ENCODE peak calls at places on chromosomes 2 and 18, in four cellular contexts. H is HEK293T; K is activated CD8-positive, alpha-beta memory T cell treated with anti-CD3 and anti-CD28 coated beads, Interleukin-2, amount 50 U/mL, for 4 hours; A is activated CD4-positive, alpha-beta T cell treated with anti-CD3 and anti-CD28 coated beads, Interleukin-2, amount 10 ng/mL, durations not matched to agents 7 days and 5 days. W is an unnamed sample.

GRCh38 chr2:84839851-84840250 is 41.0 kb downstream of the TRABD2A start:
- DNase-seq in H (no peak), K (peak), A (no peak), W (no peak)

GRCh38 chr2:118989481-118989880 is 47.5 kb downstream of the MARCO start:
- DNase-seq in H (no peak), K (no peak), A (no peak), W (no peak)

GRCh38 chr2:39990335-39990734 is 211.3 kb upstream of the THUMPD2 start:
- DNase-seq in H (no peak), K (no peak), A (no peak), W (no peak)

GRCh38 chr2:165440367-165440766 is 29.1 kb upstream of the CSRNP3 start:
- DNase-seq in H (no peak), K (no peak), A (no peak), W (no peak)

GRCh38 chr2:71513721-71514120 is 60.4 kb downstream of the DYSF start:
- DNase-seq in H (no peak), K (no peak), A (no peak), W (no peak)

GRCh38 chr2:158953454-158953853 is 15.0 kb upstream of the TANC1 start:
- DNase-seq in H (no peak), K (no peak), A (no peak), W (no peak)

GRCh38 chr2:75790121-75790520 is 79.4 kb upstream of the GCFC2 start:
- DNase-seq in H (no peak), K (no peak), A (no peak), W (no peak)

GRCh38 chr18:47931707-47932103 is 1.2 kb upstream of the SMAD2 start:
- DNase-seq in H (peak), K (peak), A (peak), W (peak)

GRCh38 chr18:75053028-75053624 is 155.8 kb downstream of the PTGR3 start:
- DNase-seq in H (no peak), K (no peak), A (no peak), W (no peak)

GRCh38 chr2:65277791-65278449 is 50.3 kb downstream of the ACTR2 start:
- DNase-seq in H (no peak), K (no peak), A (no peak), W (no peak)

GRCh38 chr18:60893331-60894114 is 439.7 kb upstream of the CDH20 start:
- DNase-seq in H (no peak), K (no peak), A (no peak), W (no peak)

GRCh38 chr18:31487251-31488015 is 10.5 kb upstream of the DSG2 start:
- DNase-seq in H (no peak), K (no peak), A (no peak), W (no peak)

GRCh38 chr18:23528580-23529472 is 25.5 kb downstream of the RMC1 start:
- DNase-seq in H (no peak), K (no peak), A (no peak), W (no peak)

GRCh38 chr2:46828491-46829239 is 86.9 kb downstream of the MCFD2 start:
- DNase-seq in H (no peak), K (no peak), A (no peak), W (no peak)

W was measured in HuH-7.